ENCODE peak calls at places on chromosome 9, in seven cellular contexts. One of them, this sample, is unnamed.

GRCh38 chr9:34371886-34372597 is 4.7 kb downstream of the MYORG start:
- DNase-seq in HT-29: no peak
- DNase-seq in pancreas: no peak
- DNase-seq in KG1: no peak
- DNase-seq in GM13977: no peak
- DNase-seq in activated T-cell treated with anti-CD3 and anti-CD28 coated beads, Interleukin-2, amount 50 U/mL, for 48 hours: no peak
- DNase-seq in activated CD4-positive, CD25-positive, alpha-beta regulatory T cell treated with anti-CD3 and anti-CD28 coated beads, Interleukin-2, amount 50 U/mL, for 16 hours: no peak
- DNase-seq in this sample: no peak

GRCh38 chr9:16090907-16091629 is 538.2 kb downstream of the CCDC171 start:
- DNase-seq in activated CD4-positive, CD25-positive, alpha-beta regulatory T cell treated with anti-CD3 and anti-CD28 coated beads, Interleukin-2, amount 50 U/mL, for 16 hours: no peak
- DNase-seq in KG1: no peak
- DNase-seq in activated T-cell treated with anti-CD3 and anti-CD28 coated beads, Interleukin-2, amount 50 U/mL, for 48 hours: no peak
- DNase-seq in pancreas: no peak
- DNase-seq in HT-29: no peak
- DNase-seq in GM13977: no peak
- DNase-seq in this sample: peak

GRCh38 chr9:83444110-83444509 is 94.1 kb downstream of the FRMD3 start:
- DNase-seq in HT-29: no peak
- DNase-seq in activated CD4-positive, CD25-positive, alpha-beta regulatory T cell treated with anti-CD3 and anti-CD28 coated beads, Interleukin-2, amount 50 U/mL, for 16 hours: no peak
- DNase-seq in activated T-cell treated with anti-CD3 and anti-CD28 coated beads, Interleukin-2, amount 50 U/mL, for 48 hours: no peak
- DNase-seq in pancreas: no peak
- DNase-seq in KG1: no peak
- DNase-seq in GM13977: no peak
- DNase-seq in this sample: no peak

GRCh38 chr9:127177682-127178265 is 55.3 kb upstream of the ANGPTL2 start:
- DNase-seq in HT-29: no peak
- DNase-seq in activated T-cell treated with anti-CD3 and anti-CD28 coated beads, Interleukin-2, amount 50 U/mL, for 48 hours: no peak
- DNase-seq in GM13977: no peak
- DNase-seq in KG1: no peak
- DNase-seq in pancreas: no peak
- DNase-seq in activated CD4-positive, CD25-positive, alpha-beta regulatory T cell treated with anti-CD3 and anti-CD28 coated beads, Interleukin-2, amount 50 U/mL, for 16 hours: no peak
- DNase-seq in this sample: no peak

GRCh38 chr9:109143881-109144562 is 23.0 kb downstream of the FRRS1L start:
- DNase-seq in pancreas: no peak
- DNase-seq in KG1: no peak
- DNase-seq in activated T-cell treated with anti-CD3 and anti-CD28 coated beads, Interleukin-2, amount 50 U/mL, for 48 hours: no peak
- DNase-seq in GM13977: peak
- DNase-seq in HT-29: peak
- DNase-seq in activated CD4-positive, CD25-positive, alpha-beta regulatory T cell treated with anti-CD3 and anti-CD28 coated beads, Interleukin-2, amount 50 U/mL, for 16 hours: no peak
- DNase-seq in this sample: peak

GRCh38 chr9:109030426-109030825 is 17.1 kb upstream of the CTNNAL1 start:
- DNase-seq in pancreas: no peak
- DNase-seq in activated CD4-positive, CD25-positive, alpha-beta regulatory T cell treated with anti-CD3 and anti-CD28 coated beads, Interleukin-2, amount 50 U/mL, for 16 hours: no peak
- DNase-seq in HT-29: no peak
- DNase-seq in GM13977: no peak
- DNase-seq in KG1: no peak
- DNase-seq in activated T-cell treated with anti-CD3 and anti-CD28 coated beads, Interleukin-2, amount 50 U/mL, for 48 hours: no peak
- DNase-seq in this sample: no peak

GRCh38 chr9:137369911-137370630 is 52.9 kb downstream of the EXD3 start:
- DNase-seq in pancreas: peak
- DNase-seq in GM13977: no peak
- DNase-seq in HT-29: no peak
- DNase-seq in activated T-cell treated with anti-CD3 and anti-CD28 coated beads, Interleukin-2, amount 50 U/mL, for 48 hours: no peak
- DNase-seq in KG1: no peak
- DNase-seq in activated CD4-positive, CD25-positive, alpha-beta regulatory T cell treated with anti-CD3 and anti-CD28 coated beads, Interleukin-2, amount 50 U/mL, for 16 hours: no peak
- DNase-seq in this sample: no peak

GRCh38 chr9:88979791-88980190 is 11.5 kb upstream of the S1PR3 start:
- DNase-seq in GM13977: no peak
- DNase-seq in activated CD4-positive, CD25-positive, alpha-beta regulatory T cell treated with anti-CD3 and anti-CD28 coated beads, Interleukin-2, amount 50 U/mL, for 16 hours: no peak
- DNase-seq in pancreas: no peak
- DNase-seq in HT-29: no peak
- DNase-seq in activated T-cell treated with anti-CD3 and anti-CD28 coated beads, Interleukin-2, amount 50 U/mL, for 48 hours: no peak
- DNase-seq in KG1: no peak
- DNase-seq in this sample: no peak

GRCh38 chr9:133654736-133655657 is 18.8 kb downstream of the DBH start:
- DNase-seq in activated T-cell treated with anti-CD3 and anti-CD28 coated beads, Interleukin-2, amount 50 U/mL, for 48 hours: no peak
- DNase-seq in HT-29: no peak
- DNase-seq in GM13977: no peak
- DNase-seq in KG1: no peak
- DNase-seq in activated CD4-positive, CD25-positive, alpha-beta regulatory T cell treated with anti-CD3 and anti-CD28 coated beads, Interleukin-2, amount 50 U/mL, for 16 hours: no peak
- DNase-seq in pancreas: no peak
- DNase-seq in this sample: no peak

GRCh38 chr9:36191696-36192095 is 975 bp downstream of the CLTA start:
- DNase-seq in HT-29: no peak
- DNase-seq in KG1: no peak
- DNase-seq in activated CD4-positive, CD25-positive, alpha-beta regulatory T cell treated with anti-CD3 and anti-CD28 coated beads, Interleukin-2, amount 50 U/mL, for 16 hours: no peak
- DNase-seq in activated T-cell treated with anti-CD3 and anti-CD28 coated beads, Interleukin-2, amount 50 U/mL, for 48 hours: no peak
- DNase-seq in GM13977: no peak
- DNase-seq in pancreas: no peak
- DNase-seq in this sample: no peak

GRCh38 chr9:93949694-93950449 is 5.3 kb downstream of the BARX1 start:
- DNase-seq in activated CD4-positive, CD25-positive, alpha-beta regulatory T cell treated with anti-CD3 and anti-CD28 coated beads, Interleukin-2, amount 50 U/mL, for 16 hours: no peak
- DNase-seq in GM13977: no peak
- DNase-seq in pancreas: no peak
- DNase-seq in activated T-cell treated with anti-CD3 and anti-CD28 coated beads, Interleukin-2, amount 50 U/mL, for 48 hours: no peak
- DNase-seq in KG1: no peak
- DNase-seq in HT-29: peak
- DNase-seq in this sample: no peak

GRCh38 chr9:110911659-110912473 is 126.4 kb downstream of the LPAR1 start:
- DNase-seq in GM13977: no peak
- DNase-seq in pancreas: no peak
- DNase-seq in HT-29: no peak
- DNase-seq in activated T-cell treated with anti-CD3 and anti-CD28 coated beads, Interleukin-2, amount 50 U/mL, for 48 hours: no peak
- DNase-seq in KG1: no peak
- DNase-seq in activated CD4-positive, CD25-positive, alpha-beta regulatory T cell treated with anti-CD3 and anti-CD28 coated beads, Interleukin-2, amount 50 U/mL, for 16 hours: no peak
- DNase-seq in this sample: no peak

GRCh38 chr9:130770679-130771442 is 64.2 kb upstream of the ABL1 start:
- DNase-seq in KG1: peak
- DNase-seq in pancreas: no peak
- DNase-seq in GM13977: peak
- DNase-seq in activated T-cell treated with anti-CD3 and anti-CD28 coated beads, Interleukin-2, amount 50 U/mL, for 48 hours: no peak
- DNase-seq in activated CD4-positive, CD25-positive, alpha-beta regulatory T cell treated with anti-CD3 and anti-CD28 coated beads, Interleukin-2, amount 50 U/mL, for 16 hours: no peak
- DNase-seq in HT-29: peak
- DNase-seq in this sample: peak

GRCh38 chr9:89436326-89436725 is 61.6 kb downstream of the SEMA4D start:
- DNase-seq in HT-29: no peak
- DNase-seq in GM13977: no peak
- DNase-seq in pancreas: no peak
- DNase-seq in activated T-cell treated with anti-CD3 and anti-CD28 coated beads, Interleukin-2, amount 50 U/mL, for 48 hours: no peak
- DNase-seq in KG1: no peak
- DNase-seq in activated CD4-positive, CD25-positive, alpha-beta regulatory T cell treated with anti-CD3 and anti-CD28 coated beads, Interleukin-2, amount 50 U/mL, for 16 hours: no peak
- DNase-seq in this sample: no peak

GRCh38 chr9:14608521-14608920 is 84.7 kb downstream of the ZDHHC21 start:
- DNase-seq in pancreas: no peak
- DNase-seq in GM13977: no peak
- DNase-seq in KG1: no peak
- DNase-seq in activated T-cell treated with anti-CD3 and anti-CD28 coated beads, Interleukin-2, amount 50 U/mL, for 48 hours: no peak
- DNase-seq in activated CD4-positive, CD25-positive, alpha-beta regulatory T cell treated with anti-CD3 and anti-CD28 coated beads, Interleukin-2, amount 50 U/mL, for 16 hours: no peak
- DNase-seq in HT-29: no peak
- DNase-seq in this sample: no peak

GRCh38 chr9:35575478-35575877 is 29.6 kb upstream of the TESK1 start:
- DNase-seq in GM13977: no peak
- DNase-seq in HT-29: no peak
- DNase-seq in activated T-cell treated with anti-CD3 and anti-CD28 coated beads, Interleukin-2, amount 50 U/mL, for 48 hours: no peak
- DNase-seq in pancreas: no peak
- DNase-seq in KG1: no peak
- DNase-seq in activated CD4-positive, CD25-positive, alpha-beta regulatory T cell treated with anti-CD3 and anti-CD28 coated beads, Interleukin-2, amount 50 U/mL, for 16 hours: no peak
- DNase-seq in this sample: no peak

GRCh38 chr9:25702536-25702935 is 24.3 kb upstream of the TUSC1 start:
- DNase-seq in KG1: no peak
- DNase-seq in HT-29: no peak
- DNase-seq in pancreas: no peak
- DNase-seq in GM13977: no peak
- DNase-seq in activated T-cell treated with anti-CD3 and anti-CD28 coated beads, Interleukin-2, amount 50 U/mL, for 48 hours: no peak
- DNase-seq in activated CD4-positive, CD25-positive, alpha-beta regulatory T cell treated with anti-CD3 and anti-CD28 coated beads, Interleukin-2, amount 50 U/mL, for 16 hours: no peak
- DNase-seq in this sample: no peak

GRCh38 chr9:34650816-34651215 is 1.2 kb upstream of the IL11RA start:
- DNase-seq in KG1: no peak
- DNase-seq in HT-29: no peak
- DNase-seq in activated T-cell treated with anti-CD3 and anti-CD28 coated beads, Interleukin-2, amount 50 U/mL, for 48 hours: no peak
- DNase-seq in activated CD4-positive, CD25-positive, alpha-beta regulatory T cell treated with anti-CD3 and anti-CD28 coated beads, Interleukin-2, amount 50 U/mL, for 16 hours: no peak
- DNase-seq in pancreas: no peak
- DNase-seq in GM13977: no peak
- DNase-seq in this sample: no peak

GRCh38 chr9:97553841-97554240 is 52.4 kb downstream of the TMOD1 start:
- DNase-seq in activated CD4-positive, CD25-positive, alpha-beta regulatory T cell treated with anti-CD3 and anti-CD28 coated beads, Interleukin-2, amount 50 U/mL, for 16 hours: no peak
- DNase-seq in KG1: no peak
- DNase-seq in HT-29: no peak
- DNase-seq in pancreas: no peak
- DNase-seq in GM13977: no peak
- DNase-seq in activated T-cell treated with anti-CD3 and anti-CD28 coated beads, Interleukin-2, amount 50 U/mL, for 48 hours: no peak
- DNase-seq in this sample: no peak

GRCh38 chr9:2856400-2856799 is 12.5 kb upstream of the PUM3 start:
- DNase-seq in GM13977: no peak
- DNase-seq in activated CD4-positive, CD25-positive, alpha-beta regulatory T cell treated with anti-CD3 and anti-CD28 coated beads, Interleukin-2, amount 50 U/mL, for 16 hours: no peak
- DNase-seq in KG1: no peak
- DNase-seq in pancreas: no peak
- DNase-seq in activated T-cell treated with anti-CD3 and anti-CD28 coated beads, Interleukin-2, amount 50 U/mL, for 48 hours: no peak
- DNase-seq in HT-29: no peak
- DNase-seq in this sample: no peak

GRCh38 chr9:124741681-124742080 is 29.4 kb downstream of the NR6A1 start:
- DNase-seq in pancreas: no peak
- DNase-seq in activated CD4-positive, CD25-positive, alpha-beta regulatory T cell treated with anti-CD3 and anti-CD28 coated beads, Interleukin-2, amount 50 U/mL, for 16 hours: no peak
- DNase-seq in GM13977: no peak
- DNase-seq in KG1: no peak
- DNase-seq in HT-29: no peak
- DNase-seq in activated T-cell treated with anti-CD3 and anti-CD28 coated beads, Interleukin-2, amount 50 U/mL, for 48 hours: no peak
- DNase-seq in this sample: no peak

GRCh38 chr9:99431103-99431502 is 209.0 kb downstream of the SEC61B start:
- DNase-seq in pancreas: no peak
- DNase-seq in activated CD4-positive, CD25-positive, alpha-beta regulatory T cell treated with anti-CD3 and anti-CD28 coated beads, Interleukin-2, amount 50 U/mL, for 16 hours: no peak
- DNase-seq in GM13977: no peak
- DNase-seq in HT-29: no peak
- DNase-seq in activated T-cell treated with anti-CD3 and anti-CD28 coated beads, Interleukin-2, amount 50 U/mL, for 48 hours: no peak
- DNase-seq in KG1: no peak
- DNase-seq in this sample: peak

GRCh38 chr9:84296146-84296843 is 44.3 kb downstream of the SLC28A3 start:
- DNase-seq in GM13977: peak
- DNase-seq in HT-29: no peak
- DNase-seq in pancreas: no peak
- DNase-seq in activated CD4-positive, CD25-positive, alpha-beta regulatory T cell treated with anti-CD3 and anti-CD28 coated beads, Interleukin-2, amount 50 U/mL, for 16 hours: no peak
- DNase-seq in KG1: no peak
- DNase-seq in activated T-cell treated with anti-CD3 and anti-CD28 coated beads, Interleukin-2, amount 50 U/mL, for 48 hours: peak
- DNase-seq in this sample: no peak

GRCh38 chr9:133584559-133585476 is 24.4 kb downstream of the FAM163B start:
- DNase-seq in activated T-cell treated with anti-CD3 and anti-CD28 coated beads, Interleukin-2, amount 50 U/mL, for 48 hours: no peak
- DNase-seq in KG1: no peak
- DNase-seq in HT-29: no peak
- DNase-seq in GM13977: no peak
- DNase-seq in activated CD4-positive, CD25-positive, alpha-beta regulatory T cell treated with anti-CD3 and anti-CD28 coated beads, Interleukin-2, amount 50 U/mL, for 16 hours: no peak
- DNase-seq in pancreas: no peak
- DNase-seq in this sample: no peak

GRCh38 chr9:91433180-91433579 is 9.5 kb upstream of the NFIL3 start:
- DNase-seq in HT-29: peak
- DNase-seq in activated CD4-positive, CD25-positive, alpha-beta regulatory T cell treated with anti-CD3 and anti-CD28 coated beads, Interleukin-2, amount 50 U/mL, for 16 hours: no peak
- DNase-seq in KG1: no peak
- DNase-seq in pancreas: no peak
- DNase-seq in activated T-cell treated with anti-CD3 and anti-CD28 coated beads, Interleukin-2, amount 50 U/mL, for 48 hours: no peak
- DNase-seq in GM13977: peak
- DNase-seq in this sample: peak

GRCh38 chr9:137618105-137619067 is at the start of gene EHMT1:
- DNase-seq in GM13977: peak
- DNase-seq in activated CD4-positive, CD25-positive, alpha-beta regulatory T cell treated with anti-CD3 and anti-CD28 coated beads, Interleukin-2, amount 50 U/mL, for 16 hours: peak
- DNase-seq in pancreas: peak
- DNase-seq in HT-29: peak
- DNase-seq in activated T-cell treated with anti-CD3 and anti-CD28 coated beads, Interleukin-2, amount 50 U/mL, for 48 hours: peak
- DNase-seq in KG1: peak
- DNase-seq in this sample: no peak

This sample was measured in foreskin melanocyte.